ENCODE peak calls at places on chromosomes 13 and 19, in eight cellular contexts. K is stimulated activated CD4-positive, alpha-beta T cell treated with anti-CD3 and anti-CD28 coated beads, Interleukin-1b, Interleukin-23, amount 100 ng/mL, for 1 hour; O is neuronal stem cell; B is pulmonary artery endothelial cell; I is NAMALWA; D is T-helper 1 cell; E is DND-41; P is NCI-H1930. Z is an unnamed sample.

GRCh38 chr13:77703426-77703825 is 5.9 kb downstream of the SLAIN1 start:
- DNase-seq in K (no peak), P (no peak), E (no peak), B (no peak), D (no peak), O (no peak), I (no peak), Z (no peak)

GRCh38 chr13:76791290-76791664 is 94.9 kb downstream of the KCTD12 start:
- DNase-seq in E (no peak), K (no peak), D (no peak), P (no peak), I (no peak), O (no peak), B (no peak), Z (no peak)

GRCh38 chr13:30438286-30438685 is 16.0 kb downstream of the UBE2L5 start:
- DNase-seq in D (no peak), E (no peak), K (no peak), B (no peak), I (no peak), P (no peak), O (no peak), Z (no peak)

GRCh38 chr13:66915596-66916185 is 314.4 kb downstream of the PCDH9 start:
- DNase-seq in B (no peak), D (no peak), P (no peak), O (no peak), I (no peak), E (peak; percentile 26), K (no peak), Z (no peak)

GRCh38 chr13:49213539-49213938 is 6.6 kb upstream of the MLNR start:
- DNase-seq in P (no peak), K (no peak), E (no peak), B (no peak), D (no peak), O (no peak), I (peak; percentile 44), Z (no peak)

GRCh38 chr13:39196957-39197644 is 158.8 kb downstream of the NHLRC3 start:
- DNase-seq in E (no peak), D (no peak), O (no peak), B (no peak), P (no peak), I (no peak), K (no peak), Z (no peak)

GRCh38 chr13:75749407-75749806 is 113.3 kb downstream of the LMO7 start:
- DNase-seq in B (no peak), D (no peak), K (no peak), P (no peak), E (no peak), O (no peak), I (no peak), Z (no peak)

GRCh38 chr13:73142091-73142490 is 83.3 kb downstream of the KLF5 start:
- DNase-seq in P (no peak), D (no peak), B (no peak), O (no peak), I (no peak), E (no peak), K (no peak), Z (peak; percentile 11)

GRCh38 chr13:35514166-35514565 is 37.7 kb upstream of the MAB21L1 start:
- DNase-seq in P (peak; percentile 56), O (no peak), B (no peak), D (no peak), E (no peak), I (no peak), K (no peak), Z (no peak)

GRCh38 chr13:61094865-61095264 is 320.8 kb downstream of the PCDH20 start:
- DNase-seq in P (no peak), E (no peak), K (no peak), D (no peak), B (no peak), O (no peak), I (no peak), Z (no peak)

GRCh38 chr13:20877902-20878301 is 24.6 kb downstream of the XPO4 start:
- DNase-seq in B (no peak), D (no peak), O (no peak), K (no peak), I (no peak), P (no peak), E (no peak), Z (peak; percentile 11)

GRCh38 chr19:20154636-20155035 is 12.4 kb upstream of the ZNF486 start:
- DNase-seq in O (no peak), E (no peak), P (no peak), K (no peak), B (no peak), I (no peak), D (no peak), Z (no peak)